ENCODE peak calls at places on chromosomes 11 and 22, in four cellular contexts. I is stomach, Q is left lung, S is hepatocyte. A is an unnamed sample.

GRCh38 chr22:11605468-11605981 is 3922.5 kb upstream of the OR11H1 start:
- DNase-seq in S (no peak), Q (peak; percentile 84), I (no peak), A (no peak)

GRCh38 chr11:133948711-133949110 is 8.1 kb downstream of the IGSF9B start:
- DNase-seq in Q (peak; percentile 37), S (no peak), I (no peak), A (no peak)

GRCh38 chr11:126476256-126476970 is 120.9 kb downstream of the ST3GAL4 start:
- DNase-seq in Q (peak; percentile 49), I (no peak), S (no peak), A (no peak)

GRCh38 chr11:59668188-59668949 is 468 bp downstream of the PATL1 start:
- DNase-seq in I (peak; percentile 31), Q (peak; percentile 85), S (peak; percentile 64), A (peak; percentile 78)

GRCh38 chr11:86500500-86501170 is 125.9 kb downstream of the CCDC81 start:
- DNase-seq in Q (no peak), I (no peak), S (no peak), A (no peak)

GRCh38 chr22:47395481-47395880 is 633.0 kb downstream of the TBC1D22A start:
- DNase-seq in S (no peak), I (no peak), Q (no peak), A (no peak)

GRCh38 chr11:124840666-124841065 is 24.6 kb upstream of the ROBO3 start:
- DNase-seq in Q (no peak), S (no peak), I (no peak), A (no peak)

GRCh38 chr22:38315801-38316339 is 1.4 kb downstream of the CSNK1E start:
- DNase-seq in Q (no peak), S (peak; percentile 30), I (no peak), A (no peak)

GRCh38 chr11:842370-843002 is at the start of the genes POLR2L and TSPAN4:
- DNase-seq in S (peak; percentile 96), Q (peak; percentile 96), I (peak; percentile 91), A (peak; percentile 94)

GRCh38 chr22:48247829-48248228 is 1485.4 kb downstream of the TBC1D22A start:
- DNase-seq in I (no peak), S (no peak), Q (no peak), A (no peak)

GRCh38 chr11:71326328-71326940 is 74.1 kb upstream of the SHANK2 start:
- DNase-seq in I (no peak), S (no peak), Q (no peak), A (peak; percentile 33)

GRCh38 chr11:118923721-118924587 is 1.8 kb downstream of the BCL9L start:
- DNase-seq in S (peak; percentile 28), I (no peak), Q (peak; percentile 61), A (no peak)

GRCh38 chr11:108599978-108600377 is 6.4 kb upstream of the EXPH5 start:
- DNase-seq in Q (no peak), I (no peak), S (no peak), A (no peak)

GRCh38 chr22:41334951-41335635 is 33.8 kb downstream of the ZC3H7B start:
- DNase-seq in Q (no peak), I (no peak), S (no peak), A (no peak)

GRCh38 chr11:9573775-9574555 is 495 bp downstream of the WEE1 start:
- DNase-seq in S (peak; percentile 46), I (peak; percentile 31), Q (peak; percentile 85), A (no peak)

GRCh38 chr22:24681236-24681635 is 78.2 kb downstream of the GGT1 start:
- DNase-seq in S (no peak), Q (no peak), I (no peak), A (no peak)

GRCh38 chr22:50016988-50017700 is 4.6 kb upstream of the IL17REL start:
- DNase-seq in Q (peak; percentile 69), I (peak; percentile 63), S (peak; percentile 5), A (peak; percentile 25)

GRCh38 chr11:20355221-20356219 is 8.0 kb upstream of the HTATIP2 start:
- DNase-seq in I (peak; percentile 35), Q (no peak), S (peak; percentile 72), A (peak; percentile 70)

GRCh38 chr11:8796926-8797325 is 114.1 kb upstream of the AKIP1 start:
- DNase-seq in Q (no peak), S (no peak), I (no peak), A (no peak)

GRCh38 chr11:121699801-121700200 is 247.0 kb upstream of the SORL1-AS1 start:
- DNase-seq in S (no peak), Q (no peak), I (no peak), A (no peak)

GRCh38 chr22:28402539-28402938 is 277.1 kb downstream of the TTC28 start:
- DNase-seq in Q (no peak), I (no peak), S (no peak), A (no peak)

GRCh38 chr22:20581503-20582170 is 74.2 kb downstream of the MED15 start:
- DNase-seq in I (no peak), S (no peak), Q (peak; percentile 61), A (no peak)

GRCh38 chr11:62805991-62806441 is 776 bp upstream of the NXF1 start:
- DNase-seq in Q (no peak), S (no peak), I (no peak), A (no peak)

GRCh38 chr11:30314625-30315024 is 8.3 kb upstream of the ARL14EP start:
- DNase-seq in Q (no peak), S (peak; percentile 15), I (no peak), A (no peak)

GRCh38 chr11:117511483-117511934 is 183.9 kb downstream of the CEP164 start:
- DNase-seq in Q (no peak), I (no peak), S (no peak), A (peak; percentile 62)

GRCh38 chr11:120065176-120065575 is 72.7 kb downstream of the TRIM29 start:
- DNase-seq in I (no peak), S (no peak), Q (no peak), A (no peak)

GRCh38 chr22:20061481-20061861 is 18.6 kb upstream of the DGCR8 start:
- DNase-seq in I (no peak), Q (peak; percentile 63), S (no peak), A (no peak)

GRCh38 chr22:39915295-39915726 is 14.4 kb downstream of the GRAP2 start:
- DNase-seq in S (no peak), I (no peak), Q (no peak), A (no peak)

GRCh38 chr22:42643632-42644421 is 3.4 kb upstream of the ATP5MGL start:
- DNase-seq in Q (no peak), I (no peak), S (peak; percentile 3), A (no peak)

GRCh38 chr11:121236115-121237001 is 56.2 kb upstream of the SC5D start:
- DNase-seq in I (no peak), Q (no peak), S (no peak), A (no peak)

DNA sequence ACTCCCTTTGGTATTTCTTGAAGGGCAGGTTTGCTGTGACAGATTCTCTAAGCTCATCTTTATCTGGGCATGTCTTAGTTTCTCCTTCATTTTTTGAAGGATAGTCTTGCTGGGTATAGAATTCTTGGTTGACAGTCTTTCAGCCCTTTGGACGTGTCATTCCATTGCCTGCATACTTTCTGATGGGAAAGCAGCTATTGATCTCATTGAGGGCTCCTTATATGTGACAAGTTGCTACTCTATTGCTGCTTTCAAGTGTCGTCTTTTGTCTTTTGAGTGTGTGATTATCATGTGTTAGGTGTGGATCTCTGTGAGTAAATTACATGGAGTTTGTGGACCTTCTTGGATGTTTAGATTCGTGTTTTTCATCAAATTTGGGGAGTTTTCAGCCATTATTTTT is 21.9 kb downstream of the IGHMBP2 start:
- DNase-seq in S (no peak), Q (no peak), I (no peak), A (no peak)
- TF ChIP-seq CTCF in S (no peak), Q (no peak), I (no peak), A (no peak)

DNA sequence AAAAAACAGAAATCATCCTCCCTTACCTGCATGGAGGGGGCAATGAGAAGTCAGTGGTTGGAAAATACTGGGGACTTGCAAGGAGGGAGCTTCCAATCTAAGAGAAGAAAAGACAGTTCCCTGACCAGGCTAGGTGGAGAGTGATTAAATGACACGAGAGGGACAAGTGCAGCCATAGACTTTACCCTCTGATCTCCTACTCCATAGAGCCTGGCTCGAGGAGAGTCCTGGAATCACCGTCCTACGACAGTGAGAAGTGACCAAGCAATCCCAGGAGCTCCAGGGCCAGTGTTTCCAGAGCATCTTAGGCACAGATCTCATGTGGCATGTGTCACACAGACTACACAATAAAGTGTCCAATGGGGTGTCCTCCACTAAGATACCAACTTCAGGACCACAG is 25.7 kb downstream of the MYH9 start:
- DNase-seq in Q (no peak), S (no peak), I (no peak), A (no peak)
- H3K4me1 ChIP-seq in Q (peaks cover 99% of the 10 kb centered on the region), S (peaks cover 86% of the 10 kb centered on the region), I (peaks cover 99% of the 10 kb centered on the region), A (peaks cover 95% of the 10 kb centered on the region)

GRCh38 chr11:65425105-65425970 is 2.7 kb downstream of the NEAT1 start:
- DNase-seq in S (no peak), Q (no peak), I (peak; percentile 60), A (no peak)
- TF ChIP-seq CTCF in S (no peak), Q (peak; percentile 49), I (no peak), A (no peak)

GRCh38 chr11:95516786-95517185 is 272.8 kb downstream of the FAM76B start:
- DNase-seq in I (no peak), S (no peak), Q (no peak), A (no peak)

GRCh38 chr11:95512682-95513081 is 276.9 kb downstream of the FAM76B start:
- DNase-seq in S (peak; percentile 79), I (no peak), Q (no peak), A (peak; percentile 68)

GRCh38 chr11:95512177-95512576 is 277.4 kb downstream of the FAM76B start:
- DNase-seq in Q (no peak), I (no peak), S (peak; percentile 48), A (no peak)

GRCh38 chr11:95515379-95515778 is 274.2 kb downstream of the FAM76B start:
- DNase-seq in Q (no peak), I (no peak), S (no peak), A (no peak)

DNA sequence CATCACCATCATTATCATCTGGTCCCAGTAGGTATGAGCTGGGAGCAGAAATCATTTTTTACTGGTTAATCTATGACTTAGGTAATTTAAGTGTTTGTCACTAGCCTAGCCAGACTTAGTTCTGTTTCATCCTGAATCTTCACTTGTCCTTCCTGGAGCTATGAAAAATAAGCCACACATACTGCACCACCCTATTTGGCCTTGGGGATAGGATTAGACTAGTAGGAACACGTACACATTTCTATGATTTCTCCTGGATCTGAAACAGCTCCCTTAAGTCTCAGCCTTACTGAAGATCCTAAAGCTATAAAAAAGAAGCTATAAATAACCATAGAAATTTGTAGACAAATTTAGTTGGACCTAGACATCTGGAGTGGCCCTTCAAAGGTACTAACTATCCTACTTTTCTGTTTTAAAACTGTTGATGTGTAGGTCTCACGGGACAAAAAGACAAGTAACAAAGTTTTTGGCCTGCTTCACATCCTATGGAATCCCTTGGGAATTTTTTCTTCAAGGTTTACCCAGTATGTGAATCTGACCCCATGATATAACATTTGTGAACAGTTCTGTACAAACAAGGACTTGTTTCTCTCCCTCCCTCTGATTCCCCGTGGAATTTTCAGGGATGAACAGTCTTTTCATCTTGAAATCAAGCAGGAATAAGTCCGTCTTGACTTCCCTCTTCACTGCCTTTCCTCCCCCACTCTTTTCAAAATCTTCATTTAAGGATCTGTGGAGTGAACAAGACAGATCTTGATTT is 275.0 kb downstream of the FAM76B start:
- DNase-seq in S (no peak), I (no peak), Q (no peak), A (no peak)
- H3K4me1 ChIP-seq in S (peaks cover 24% of the 10 kb centered on the region), I (no peaks in the 10 kb centered on the region), Q (peaks cover 6% of the 10 kb centered on the region), A (peaks cover 12% of the 10 kb centered on the region)

A was measured in Caco-2.